ENCODE peak calls at places on chromosome X, in seven cellular contexts. X is GM23338, S is H1, E is mammary epithelial cell, R is neural progenitor cell, G is fibroblast of lung, L is hepatocyte. T is an unnamed sample.

GRCh38 chrX:148499638-148500427 is 584 bp upstream of the AFF2 start:
- DNase-seq in R (no peak), G (no peak), E (no peak), S (no peak), X (peak; percentile 8), L (no peak), T (no peak)

GRCh38 chrX:150476183-150476699 is 92.2 kb upstream of the MTM1 start:
- DNase-seq in G (peak; percentile 40), R (no peak), L (no peak), X (no peak), E (no peak), S (no peak), T (no peak)

GRCh38 chrX:80174925-80175574 is 160.5 kb downstream of the TBX22 start:
- DNase-seq in X (no peak), S (no peak), E (no peak), G (no peak), R (no peak), L (peak; percentile 12), T (no peak)

GRCh38 chrX:125953769-125954168 is 212.3 kb downstream of the DCAF12L2 start:
- DNase-seq in E (no peak), X (no peak), G (no peak), R (no peak), S (no peak), L (no peak), T (no peak)

GRCh38 chrX:140040397-140040796 is 75.1 kb upstream of the CXorf66 start:
- DNase-seq in X (no peak), S (no peak), L (peak; percentile 61), R (no peak), G (peak; percentile 64), E (peak; percentile 46), T (no peak)

GRCh38 chrX:101191217-101191750 is 28.3 kb upstream of the DRP2 start:
- DNase-seq in E (no peak), G (peak; percentile 29), L (peak; percentile 39), X (peak; percentile 64), S (peak; percentile 64), R (peak; percentile 77), T (no peak)

GRCh38 chrX:154719132-154719675 is 31.7 kb downstream of the GAB3 start:
- DNase-seq in L (no peak), G (peak; percentile 84), X (no peak), R (no peak), S (no peak), E (no peak), T (no peak)

GRCh38 chrX:128781506-128781905 is 729.3 kb upstream of the ACTRT1 start:
- DNase-seq in L (peak; percentile 49), S (peak; percentile 49), X (peak; percentile 59), R (peak; percentile 57), G (no peak), E (no peak), T (no peak)

GRCh38 chrX:12819231-12819630 is 28.0 kb downstream of the PRPS2 start:
- DNase-seq in X (no peak), R (no peak), S (no peak), L (no peak), E (peak; percentile 59), G (no peak), T (peak; percentile 9)

GRCh38 chrX:45765726-45766125 is 565.0 kb upstream of the DIPK2B start:
- DNase-seq in L (no peak), X (no peak), S (no peak), G (no peak), E (no peak), R (no peak), T (no peak)

GRCh38 chrX:73214366-73215094 is at the start of gene NAP1L2:
- DNase-seq in S (peak; percentile 48), R (peak; percentile 61), X (peak; percentile 61), G (peak; percentile 54), E (peak; percentile 62), L (peak; percentile 20), T (no peak)

GRCh38 chrX:31545726-31546125 is 473.9 kb upstream of the FTHL17 start:
- DNase-seq in E (no peak), S (no peak), L (no peak), R (no peak), X (no peak), G (peak; percentile 76), T (no peak)

GRCh38 chrX:97756879-97757278 is 873.2 kb downstream of the RPA4 start:
- DNase-seq in R (no peak), S (no peak), E (no peak), L (no peak), X (no peak), G (no peak), T (no peak)

GRCh38 chrX:72115380-72115779 is 16.3 kb downstream of the RTL5 start:
- DNase-seq in G (no peak), R (peak; percentile 63), E (no peak), S (no peak), X (no peak), L (no peak), T (no peak)

GRCh38 chrX:24149346-24150050 is at the start of gene ZFX:
- DNase-seq in X (no peak), E (peak; percentile 67), G (peak; percentile 76), R (peak; percentile 78), L (peak; percentile 77), S (peak; percentile 56), T (no peak)

GRCh38 chrX:64792598-64793337 is 183.5 kb downstream of the ZC4H2 start:
- DNase-seq in L (no peak), G (no peak), X (peak; percentile 27), R (peak; percentile 14), E (no peak), S (peak; percentile 39), T (no peak)

GRCh38 chrX:30489323-30489722 is 88.2 kb downstream of the TASL start:
- DNase-seq in R (peak; percentile 6), S (no peak), E (no peak), G (no peak), X (peak; percentile 5), L (no peak), T (no peak)

GRCh38 chrX:100872161-100872560 is 2.0 kb downstream of the NOX1 start:
- DNase-seq in L (no peak), R (no peak), S (no peak), E (no peak), G (peak; percentile 61), X (no peak), T (no peak)

GRCh38 chrX:17409566-17410290 is 34.7 kb downstream of the NHS start:
- DNase-seq in R (peak; percentile 11), S (no peak), X (peak; percentile 50), G (no peak), L (no peak), E (no peak), T (no peak)

GRCh38 chrX:134661295-134661694 is 3.0 kb upstream of the PLAC1 start:
- DNase-seq in X (no peak), S (no peak), E (no peak), G (no peak), R (no peak), L (no peak), T (no peak)

GRCh38 chrX:134659761-134660160 is 1.5 kb upstream of the PLAC1 start:
- DNase-seq in E (peak; percentile 33), G (no peak), X (no peak), L (no peak), S (no peak), R (no peak), T (no peak)

GRCh38 chrX:134658421-134658896 is at the start of gene PLAC1:
- DNase-seq in X (no peak), L (no peak), E (peak; percentile 2), S (no peak), G (no peak), R (no peak), T (no peak)

GRCh38 chrX:134660627-134661026 is 2.4 kb upstream of the PLAC1 start:
- DNase-seq in E (no peak), L (no peak), G (no peak), R (no peak), S (no peak), X (no peak), T (no peak)

GRCh38 chrX:134658002-134658401 is 269 bp downstream of the PLAC1 start:
- DNase-seq in S (no peak), G (no peak), L (no peak), R (no peak), E (no peak), X (no peak), T (no peak)
- H2AFZ ChIP-seq in S (no peak overlapping the region), G (no peak overlapping the region), L (no peak overlapping the region), R (no peak overlapping the region), E (no peak overlapping the region), X (no peak overlapping the region), T (no peak overlapping the region)

DNA sequence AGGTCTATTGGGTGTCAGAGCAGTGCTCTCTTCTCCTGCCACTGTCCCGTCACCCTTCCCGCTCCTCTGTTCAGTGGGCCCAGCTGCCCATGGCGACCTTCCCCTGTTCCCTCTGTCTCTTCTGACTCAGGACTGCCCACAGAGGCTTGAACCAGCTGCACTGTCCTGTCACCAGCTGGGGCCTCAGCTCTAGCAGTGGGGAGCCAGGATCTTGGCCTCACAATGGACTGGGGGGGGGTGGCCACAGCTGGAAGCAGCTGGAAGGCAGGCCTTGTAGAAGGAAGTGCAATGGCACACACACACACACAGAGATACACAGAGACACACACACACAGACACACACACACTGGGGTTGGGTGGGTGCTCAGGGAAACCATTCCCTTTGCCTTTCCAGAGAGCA is 114.0 kb upstream of the PJA1 start:
- DNase-seq in L (no peak), S (no peak), G (no peak), R (no peak), X (no peak), E (no peak), T (no peak)
- TF ChIP-seq EZH2 in L (no peak), S (no peak), G (no peak), R (no peak), X (no peak), E (no peak), T (no peak)

GRCh38 chrX:7993873-7994272 is 66.7 kb upstream of the PNPLA4 start:
- DNase-seq in G (no peak), L (no peak), R (no peak), X (no peak), S (no peak), E (no peak), T (no peak)
- H3K27ac ChIP-seq in G (no peak overlapping the region), L (no peak overlapping the region), R (no peak overlapping the region), X (no peak overlapping the region), S (no peak overlapping the region), E (no peak overlapping the region), T (no peak overlapping the region)

GRCh38 chrX:129797251-129797906 is 17.6 kb downstream of the SASH3 start:
- DNase-seq in G (no peak), E (no peak), R (no peak), S (no peak), L (no peak), X (no peak), T (no peak)

GRCh38 chrX:129798888-129799287 is 19.1 kb downstream of the SASH3 start:
- DNase-seq in E (no peak), G (no peak), X (no peak), R (no peak), S (no peak), L (no peak), T (no peak)

GRCh38 chrX:129793604-129794191 is 13.9 kb downstream of the SASH3 start:
- DNase-seq in E (no peak), G (no peak), S (no peak), L (no peak), R (no peak), X (no peak), T (no peak)

GRCh38 chrX:129795584-129795983 is 15.8 kb downstream of the SASH3 start:
- DNase-seq in S (no peak), X (no peak), R (no peak), E (no peak), G (no peak), L (no peak), T (no peak)

DNA sequence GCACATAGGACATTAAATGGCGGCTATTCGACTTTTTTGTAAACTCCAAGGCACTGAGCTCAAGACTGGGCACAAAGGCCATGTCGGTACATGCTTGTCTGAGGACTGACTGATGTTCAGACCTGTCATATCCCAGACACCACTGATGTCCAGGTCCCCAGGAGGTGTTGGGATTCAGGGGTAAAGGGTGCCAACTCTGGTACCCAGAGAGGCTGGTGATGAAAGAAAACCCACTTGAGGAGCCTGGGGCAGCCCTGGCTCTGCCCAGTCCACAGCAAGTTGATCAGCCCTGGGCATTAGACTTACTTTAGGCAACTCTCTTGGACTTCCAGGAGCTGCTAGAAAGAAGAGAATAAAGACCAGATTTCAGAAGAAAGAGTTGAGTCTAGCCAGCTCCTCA is 18.7 kb downstream of the SASH3 start:
- DNase-seq in L (no peak), S (no peak), E (no peak), R (no peak), X (no peak), G (no peak), T (no peak)
- H2AFZ ChIP-seq in L (no peak overlapping the region), S (no peak overlapping the region), E (no peak overlapping the region), R (no peak overlapping the region), X (no peak overlapping the region), G (no peak overlapping the region), T (no peak overlapping the region)